ENCODE peak calls at places on chromosomes 11 and 22, in five cellular contexts. O is fibroblast of the conjunctiva; E is CD4-positive, alpha-beta T cell; M is GM23248; H is posterior vena cava. X is an unnamed sample.

GRCh38 chr11:121540627-121541026 is 87.9 kb upstream of the SORL1-AS1 start:
- DNase-seq in O (no peak), E (no peak), M (no peak), H (no peak), X (no peak)

GRCh38 chr11:36577859-36578258 is 10.1 kb downstream of the RAG1 start:
- DNase-seq in O (no peak), E (no peak), M (peak; percentile 30), H (no peak), X (peak; percentile 62)

GRCh38 chr11:73659961-73660360 is 13.6 kb downstream of the PLEKHB1 start:
- DNase-seq in O (no peak), E (no peak), M (no peak), H (no peak), X (no peak)

GRCh38 chr11:61532136-61533038 is 23.8 kb downstream of the LRRC10B start:
- DNase-seq in O (no peak), E (peak; percentile 14), M (peak; percentile 44), H (no peak), X (peak; percentile 32)

GRCh38 chr22:24422078-24422665 is 5.2 kb upstream of the ADORA2A start:
- DNase-seq in O (no peak), E (no peak), M (no peak), H (no peak), X (no peak)

GRCh38 chr11:90204832-90205646 is 17.8 kb downstream of the CHORDC1 start:
- DNase-seq in O (peak; percentile 58), E (no peak), M (peak; percentile 69), H (no peak), X (peak; percentile 83)

GRCh38 chr11:2789331-2789730 is 89.5 kb upstream of the KCNQ1OT1 start:
- DNase-seq in O (no peak), E (no peak), M (no peak), H (peak; percentile 64), X (no peak)

GRCh38 chr11:5596611-5597201 is at the start of gene TRIM6:
- DNase-seq in O (no peak), E (no peak), M (peak; percentile 66), H (peak; percentile 87), X (peak; percentile 55)

GRCh38 chr22:33380789-33381530 is 322.8 kb upstream of the SYN3 start:
- DNase-seq in O (no peak), E (no peak), M (peak; percentile 97), H (no peak), X (peak; percentile 72)

GRCh38 chr22:47613606-47614350 is 851.3 kb downstream of the TBC1D22A start:
- DNase-seq in O (no peak), E (no peak), M (no peak), H (peak; percentile 23), X (no peak)

GRCh38 chr11:110046759-110047386 is 46.3 kb upstream of the ZC3H12C start:
- DNase-seq in O (no peak), E (no peak), M (no peak), H (no peak), X (no peak)

GRCh38 chr22:38298312-38299000 is 18.8 kb downstream of the CSNK1E start:
- DNase-seq in O (peak; percentile 63), E (peak; percentile 35), M (peak; percentile 91), H (no peak), X (no peak)

GRCh38 chr22:41197046-41197807 is 7.9 kb upstream of the L3MBTL2 start:
- DNase-seq in O (peak; percentile 5), E (peak; percentile 79), M (peak; percentile 87), H (peak; percentile 93), X (peak; percentile 91)

GRCh38 chr11:111938687-111939160 is 1.6 kb downstream of the DIXDC1 start:
- DNase-seq in O (no peak), E (no peak), M (peak; percentile 86), H (peak; percentile 63), X (peak; percentile 83)

GRCh38 chr22:45608763-45609180 is 62.9 kb upstream of the ATXN10 start:
- DNase-seq in O (no peak), E (no peak), M (peak; percentile 94), H (no peak), X (peak; percentile 74)

GRCh38 chr11:114089748-114090147 is 30.2 kb downstream of the ZBTB16 start:
- DNase-seq in O (no peak), E (no peak), M (no peak), H (no peak), X (no peak)

GRCh38 chr11:85472953-85473352 is 154.2 kb downstream of the DLG2 start:
- DNase-seq in O (no peak), E (no peak), M (no peak), H (no peak), X (no peak)

GRCh38 chr22:46001426-46002106 is 24.6 kb upstream of the WNT7B start:
- DNase-seq in O (no peak), E (no peak), M (no peak), H (peak; percentile 76), X (no peak)

GRCh38 chr11:111427471-111427912 is 48.4 kb upstream of the POU2AF1 start:
- DNase-seq in O (no peak), E (no peak), M (no peak), H (no peak), X (peak; percentile 9)

GRCh38 chr11:79950172-79950571 is 509.3 kb upstream of the TENM4 start:
- DNase-seq in O (no peak), E (no peak), M (no peak), H (no peak), X (no peak)

GRCh38 chr22:45338795-45339194 is 29.1 kb downstream of the FAM118A start:
- DNase-seq in O (no peak), E (no peak), M (no peak), H (no peak), X (no peak)

GRCh38 chr11:67437082-67437821 is at the start of gene PTPRCAP:
- DNase-seq in O (no peak), E (peak; percentile 87), M (no peak), H (peak; percentile 81), X (no peak)

GRCh38 chr11:34758262-34758661 is 137.4 kb downstream of the EHF start:
- DNase-seq in O (no peak), E (no peak), M (no peak), H (no peak), X (peak; percentile 45)

GRCh38 chr11:86246293-86246675 is 1.7 kb downstream of the EED start:
- DNase-seq in O (no peak), E (no peak), M (peak; percentile 47), H (no peak), X (no peak)

GRCh38 chr11:105489431-105489830 is 120.4 kb upstream of the GRIA4 start:
- DNase-seq in O (no peak), E (no peak), M (peak; percentile 2), H (no peak), X (peak; percentile 17)

GRCh38 chr11:78219493-78220217 is 30.9 kb downstream of the USP35 start:
- DNase-seq in O (no peak), E (no peak), M (peak; percentile 4), H (no peak), X (no peak)

GRCh38 chr22:43269325-43270040 is 73.7 kb downstream of the SCUBE1 start:
- DNase-seq in O (no peak), E (no peak), M (no peak), H (no peak), X (no peak)

GRCh38 chr11:8043756-8044155 is 37.3 kb upstream of the TUB start:
- DNase-seq in O (no peak), E (no peak), M (no peak), H (no peak), X (no peak)

GRCh38 chr22:30602049-30602448 is 4.9 kb upstream of the TCN2 start:
- DNase-seq in O (no peak), E (no peak), M (peak; percentile 56), H (no peak), X (peak; percentile 18)

GRCh38 chr11:111604392-111605009 is 2.3 kb downstream of the SIK2 start:
- DNase-seq in O (peak; percentile 43), E (no peak), M (peak; percentile 70), H (no peak), X (peak; percentile 80)

GRCh38 chr22:48496226-48496845 is 1331.3 kb downstream of the BRD1 start:
- DNase-seq in O (no peak), E (no peak), M (peak; percentile 41), H (peak; percentile 54), X (no peak)

GRCh38 chr11:85626496-85626895 is 648 bp downstream of the DLG2 start:
- DNase-seq in O (no peak), E (no peak), M (peak; percentile 22), H (no peak), X (peak; percentile 17)

GRCh38 chr22:33920927-33921575 is 775 bp upstream of the LARGE1 start:
- DNase-seq in O (peak; percentile 86), E (peak; percentile 77), M (peak; percentile 99), H (peak; percentile 99), X (peak; percentile 99)

GRCh38 chr11:3215346-3216026 is 3.1 kb downstream of the MRGPRG start:
- DNase-seq in O (no peak), E (no peak), M (no peak), H (peak; percentile 68), X (no peak)

GRCh38 chr22:47854226-47854625 is 1091.8 kb downstream of the TBC1D22A start:
- DNase-seq in O (no peak), E (no peak), M (no peak), H (no peak), X (no peak)